ENCODE peak calls at places on chromosomes 3 and 15, in seven cellular contexts. G, B, O, S, Y, T and J are unnamed samples.

GRCh38 chr3:4633078-4634004 is 140.2 kb downstream of the ITPR1 start:
- DNase-seq in G (peak), B (no peak), Y (peak), S (no peak), O (peak), T (no peak), J (peak)

GRCh38 chr3:158936530-158937113 is 134.8 kb downstream of the MFSD1 start:
- DNase-seq in S (no peak), O (no peak), Y (no peak), T (no peak), G (no peak), B (no peak), J (no peak)

GRCh38 chr3:66037330-66037985 is 1.3 kb downstream of the MAGI1 start:
- DNase-seq in O (peak), B (peak), Y (peak), G (peak), S (peak), T (peak), J (peak)

GRCh38 chr3:139534444-139534812 is 5.1 kb downstream of the RBP1 start:
- DNase-seq in O (peak), T (no peak), B (no peak), Y (no peak), G (no peak), S (peak), J (no peak)

GRCh38 chr3:143092191-143092590 is 27.4 kb upstream of the CHST2 start:
- DNase-seq in T (no peak), Y (no peak), S (no peak), B (no peak), O (no peak), G (no peak), J (no peak)

GRCh38 chr3:149020196-149020838 is 29.0 kb downstream of the GYG1 start:
- DNase-seq in T (peak), B (no peak), S (no peak), G (no peak), O (no peak), Y (no peak), J (no peak)

GRCh38 chr3:138653567-138653966 is 45.0 kb downstream of the FAIM start:
- DNase-seq in O (no peak), G (no peak), B (no peak), T (no peak), S (no peak), Y (no peak), J (no peak)

GRCh38 chr15:98485451-98485850 is 162.9 kb upstream of the IGF1R start:
- DNase-seq in O (no peak), T (no peak), G (no peak), S (no peak), B (no peak), Y (no peak), J (no peak)

GRCh38 chr3:67540198-67540894 is 114.1 kb downstream of the SUCLG2 start:
- DNase-seq in B (no peak), T (no peak), S (no peak), O (no peak), Y (no peak), G (no peak), J (no peak)

GRCh38 chr3:132783152-132783551 is 60.9 kb upstream of the NPHP3 start:
- DNase-seq in G (no peak), T (no peak), Y (no peak), B (no peak), O (no peak), S (no peak), J (no peak)

GRCh38 chr3:169327969-169328368 is 335.5 kb downstream of the MECOM start:
- DNase-seq in S (no peak), T (no peak), B (no peak), Y (no peak), O (no peak), G (no peak), J (no peak)

GRCh38 chr3:78434801-78435200 is 1333.0 kb downstream of the ROBO1 start:
- DNase-seq in B (no peak), S (no peak), O (no peak), T (no peak), G (no peak), Y (no peak), J (no peak)

GRCh38 chr15:84817461-84818081 is 415 bp downstream of the ALPK3 start:
- DNase-seq in S (no peak), O (no peak), G (no peak), B (peak), Y (no peak), T (no peak), J (no peak)

GRCh38 chr3:49867871-49868321 is 1.8 kb downstream of the CAMKV start:
- DNase-seq in O (peak), Y (no peak), G (peak), T (no peak), S (no peak), B (peak), J (no peak)

GRCh38 chr3:171356251-171356650 is 104.0 kb downstream of the TNIK start:
- DNase-seq in B (no peak), G (no peak), S (no peak), T (no peak), O (peak), Y (no peak), J (no peak)

GRCh38 chr3:177465243-177465642 is 268.0 kb upstream of the TBL1XR1 start:
- DNase-seq in T (peak), Y (no peak), S (no peak), O (no peak), B (no peak), G (no peak), J (no peak)

GRCh38 chr15:91970142-91970541 is 116.6 kb downstream of the SLCO3A1 start:
- DNase-seq in T (peak), B (no peak), G (no peak), O (no peak), Y (no peak), S (no peak), J (no peak)

GRCh38 chr3:117871934-117872333 is 1162.4 kb downstream of the TUSC7 start:
- DNase-seq in Y (no peak), B (no peak), G (no peak), O (no peak), S (no peak), T (no peak), J (no peak)

GRCh38 chr3:162525052-162525451 is 1028.4 kb downstream of the OTOL1 start:
- DNase-seq in Y (no peak), S (peak), T (no peak), G (no peak), O (no peak), B (no peak), J (no peak)

GRCh38 chr3:131620977-131621376 is 118.2 kb upstream of the MRPL3 start:
- DNase-seq in O (no peak), Y (no peak), S (no peak), G (peak), B (no peak), T (no peak), J (no peak)

GRCh38 chr3:123412076-123412475 is 36.8 kb downstream of the ADCY5 start:
- DNase-seq in B (no peak), T (no peak), S (no peak), Y (no peak), G (no peak), O (no peak), J (no peak)

GRCh38 chr15:88800026-88800425 is 3.2 kb upstream of the ACAN start:
- DNase-seq in B (no peak), G (no peak), S (no peak), O (peak), T (no peak), Y (no peak), J (no peak)

GRCh38 chr15:70060214-70061085 is 37.3 kb downstream of the TLE3 start:
- DNase-seq in G (no peak), Y (no peak), O (no peak), T (no peak), S (no peak), B (no peak), J (no peak)

GRCh38 chr15:23397779-23398178 is 43.2 kb downstream of the GOLGA8S start:
- DNase-seq in O (no peak), T (no peak), B (no peak), Y (no peak), G (no peak), S (no peak), J (no peak)

GRCh38 chr3:141969711-141970110 is 93.3 kb downstream of the ATP1B3 start:
- DNase-seq in B (no peak), S (no peak), O (no peak), G (no peak), T (no peak), Y (no peak), J (no peak)

GRCh38 chr15:82646250-82647044 is 716 bp downstream of the CPEB1 start:
- DNase-seq in G (no peak), T (peak), S (peak), O (no peak), B (no peak), Y (no peak), J (no peak)

GRCh38 chr15:70580958-70581357 is 182.4 kb downstream of the UACA start:
- DNase-seq in Y (no peak), G (no peak), T (no peak), B (no peak), O (no peak), S (no peak), J (no peak)

GRCh38 chr15:77035584-77035983 is 35.3 kb downstream of the TSPAN3 start:
- DNase-seq in S (peak), T (no peak), O (no peak), Y (no peak), G (no peak), B (no peak), J (no peak)

GRCh38 chr15:50552238-50552637 is 5.8 kb upstream of the USP50 start:
- DNase-seq in T (no peak), B (no peak), S (no peak), G (peak), Y (no peak), O (no peak), J (peak)

GRCh38 chr3:156161172-156161571 is 40.8 kb downstream of the KCNAB1 start:
- DNase-seq in G (no peak), Y (no peak), T (no peak), O (no peak), B (no peak), S (no peak), J (no peak)

GRCh38 chr3:129238945-129239705 is 10.3 kb upstream of the COPG1 start:
- DNase-seq in O (peak), T (no peak), B (no peak), S (no peak), Y (no peak), G (no peak), J (no peak)

GRCh38 chr3:23682646-23683045 is 123.1 kb upstream of the UBE2E1 start:
- DNase-seq in O (no peak), B (no peak), S (no peak), Y (no peak), T (peak), G (no peak), J (no peak)

GRCh38 chr15:36313881-36314280 is 265.5 kb upstream of the CDIN1 start:
- DNase-seq in B (no peak), Y (no peak), T (no peak), S (no peak), G (no peak), O (no peak), J (no peak)

GRCh38 chr15:50358805-50359204 is 3.8 kb upstream of the GABPB1 start:
- DNase-seq in T (no peak), Y (peak), G (peak), B (no peak), O (peak), S (no peak), J (peak)

GRCh38 chr3:177885063-177885462 is 651.2 kb upstream of the KCNMB2 start:
- DNase-seq in S (no peak), G (no peak), B (no peak), O (no peak), Y (no peak), T (no peak), J (no peak)

GRCh38 chr3:170309044-170309443 is 48.5 kb upstream of the SKIL start:
- DNase-seq in Y (no peak), T (no peak), G (no peak), B (no peak), O (no peak), S (no peak), J (no peak)

GRCh38 chr3:155853214-155854146 is 747 bp downstream of the SLC33A1 start:
- DNase-seq in O (no peak), B (peak), T (peak), S (no peak), Y (peak), G (peak), J (peak)

GRCh38 chr3:36318584-36319200 is 61.6 kb upstream of the STAC start:
- DNase-seq in T (no peak), B (no peak), S (no peak), Y (no peak), O (no peak), G (no peak), J (no peak)
- TF ChIP-seq CTCF in T (no peak), B (no peak), S (no peak), Y (no peak), O (no peak), G (no peak), J (no peak)

GRCh38 chr3:31610700-31611275 is 78.1 kb downstream of the STT3B start:
- DNase-seq in S (no peak), O (peak), G (no peak), T (no peak), B (no peak), Y (peak), J (no peak)
- TF ChIP-seq CTCF in S (no peak), O (peak), G (peak), T (peak), B (peak), Y (peak), J (peak)

DNA sequence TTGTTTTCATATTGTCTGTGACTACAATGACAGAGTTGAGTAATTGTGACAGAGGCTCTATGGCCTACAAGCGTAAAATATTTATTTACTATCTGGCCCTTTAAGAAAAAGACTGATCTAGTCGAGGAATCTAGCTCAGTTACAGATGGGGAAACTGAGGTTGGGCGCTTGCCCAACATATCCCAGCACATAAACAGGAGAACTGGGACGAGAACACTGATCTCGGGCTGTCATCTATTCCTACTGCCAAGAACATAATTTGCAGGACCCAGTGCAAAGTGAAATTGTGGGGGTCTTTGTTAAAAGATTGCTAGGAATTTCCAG is 1.9 kb downstream of the FES start:
- DNase-seq in G (no peak), Y (no peak), T (no peak), S (no peak), O (no peak), B (no peak), J (no peak)
- TF ChIP-seq CTCF in G (no peak), Y (peak), T (no peak), S (no peak), O (no peak), B (peak), J (no peak)

GRCh38 chr15:41020829-41021228 is 67.6 kb downstream of the CHAC1 start:
- DNase-seq in Y (no peak), O (no peak), S (no peak), T (no peak), B (no peak), G (no peak), J (no peak)

GRCh38 chr15:41017051-41017735 is 63.9 kb downstream of the CHAC1 start:
- DNase-seq in G (no peak), T (no peak), B (no peak), S (no peak), O (no peak), Y (no peak), J (no peak)

GRCh38 chr15:41019174-41019573 is 65.9 kb downstream of the CHAC1 start:
- DNase-seq in O (no peak), Y (no peak), G (no peak), B (no peak), T (no peak), S (no peak), J (no peak)

GRCh38 chr15:41020311-41020710 is 67.0 kb downstream of the CHAC1 start:
- DNase-seq in O (no peak), B (no peak), G (no peak), S (no peak), Y (no peak), T (no peak), J (no peak)

DNA sequence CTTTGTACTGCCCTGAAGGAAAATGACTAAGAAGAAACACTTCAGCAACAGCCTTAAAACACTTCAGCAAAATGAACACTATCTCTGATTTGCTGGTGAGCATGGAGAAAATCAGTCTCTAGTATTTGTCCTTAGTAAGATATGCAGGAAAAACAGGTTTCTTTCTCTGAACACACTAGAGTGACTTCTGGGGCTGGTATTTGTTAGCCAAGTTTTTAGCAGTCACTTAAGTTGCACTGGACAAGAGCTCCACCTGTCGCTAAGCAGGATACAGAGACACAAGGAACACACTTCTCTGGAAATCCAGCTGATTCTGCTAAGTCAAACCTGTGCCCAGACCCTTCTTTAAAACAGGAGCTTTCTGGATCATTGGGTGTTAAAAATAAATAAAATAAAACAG is 65.3 kb downstream of the CHAC1 start:
- DNase-seq in G (no peak), S (peak), Y (no peak), T (no peak), B (no peak), O (peak), J (no peak)
- TF ChIP-seq CTCF in G (no peak), S (no peak), Y (no peak), T (peak), B (peak), O (peak), J (no peak)

DNA sequence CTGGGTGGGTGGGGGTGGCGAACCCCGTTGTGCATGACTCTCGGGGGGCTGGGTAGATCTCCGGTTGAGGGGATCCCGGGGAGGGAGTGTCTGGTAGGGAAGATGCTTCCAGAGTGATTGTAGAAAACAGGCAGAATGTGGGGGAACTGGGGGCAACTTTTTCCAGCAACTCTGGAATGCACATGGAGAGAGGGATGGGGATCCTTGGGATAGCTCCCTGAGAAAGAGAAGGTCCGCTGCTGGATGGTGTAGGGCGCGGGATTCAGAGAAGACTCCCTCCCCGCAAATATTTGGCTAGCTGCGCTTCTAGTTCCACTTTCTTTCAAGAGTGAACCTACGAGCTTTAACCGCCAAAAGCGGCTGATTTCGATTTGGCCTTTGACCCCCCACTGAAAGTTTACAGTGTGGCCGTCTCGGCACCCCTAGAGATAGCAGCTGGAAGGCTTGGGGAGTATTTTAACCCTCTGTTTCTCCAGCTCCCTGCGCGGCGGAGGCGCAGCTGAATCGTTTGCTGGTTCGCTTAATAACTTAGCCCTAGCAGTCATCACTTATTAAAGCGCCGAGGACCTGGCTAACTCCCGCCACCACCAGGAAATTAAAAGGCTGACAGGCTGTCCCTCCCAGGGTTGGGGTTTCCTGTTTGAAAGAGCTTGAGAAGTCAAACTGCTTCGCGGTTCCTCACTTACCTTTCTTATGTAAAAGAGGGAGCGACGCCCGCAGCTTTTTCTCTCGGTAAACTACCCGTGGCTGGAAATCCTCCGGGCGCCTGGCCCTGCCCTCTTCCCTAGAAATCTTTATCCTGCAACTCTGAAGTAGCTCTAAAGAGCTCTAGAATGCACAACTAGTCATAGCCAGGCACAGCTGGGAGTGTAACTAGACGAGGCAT is 1.2 kb downstream of the PHLDB2 start:
- DNase-seq in T (peak), S (peak), B (peak), G (peak), O (peak), Y (peak), J (peak)
- TF ChIP-seq CTCF in T (peak), S (peak), B (peak), G (no peak), O (peak), Y (peak), J (no peak)

GRCh38 chr3:54633444-54634121 is 294.3 kb downstream of the LRTM1 start:
- DNase-seq in G (no peak), Y (no peak), S (no peak), O (peak), T (no peak), B (no peak), J (no peak)
- TF ChIP-seq CTCF in G (no peak), Y (no peak), S (no peak), O (no peak), T (no peak), B (no peak), J (no peak)